ENCODE peak calls at places on chromosomes 11 and 22, in nine cellular contexts. M is right atrium auricular region; C is right lobe of liver; W is fibroblast of lung; G is adrenal gland; X is CD4-positive, alpha-beta T cell; Q is A549; B is H1; A is cardiac muscle cell. E is an unnamed sample.
A peak's percentile ranks its signal among the peaks of the same experiment; 100 is the strongest.

GRCh38 chr22:21929253-21929652 is 23.4 kb downstream of the PPM1F start:
- DNase-seq in M (no peak), C (no peak), W (no peak), G (no peak), X (no peak), Q (no peak), B (no peak), A (no peak), E (no peak)

GRCh38 chr11:87185228-87185627 is 147.5 kb downstream of the TMEM135 start:
- DNase-seq in M (no peak), C (no peak), W (no peak), G (no peak), X (no peak), Q (no peak), B (no peak), A (no peak), E (no peak)

GRCh38 chr22:31284241-31284745 is 8.0 kb downstream of the PIK3IP1 start:
- DNase-seq in M (no peak), C (no peak), W (no peak), G (no peak), X (no peak), Q (no peak), B (no peak), A (no peak), E (no peak)

GRCh38 chr11:70606951-70607330 is 208.6 kb downstream of the CTTN start:
- DNase-seq in M (no peak), C (no peak), W (no peak), G (no peak), X (no peak), Q (no peak), B (no peak), A (no peak), E (no peak)

GRCh38 chr11:64007160-64007628 is 21.0 kb downstream of the OTUB1 start:
- DNase-seq in M (peak; percentile 61), C (no peak), W (peak; percentile 22), G (peak; percentile 45), X (no peak), Q (peak; percentile 61), B (no peak), A (peak; percentile 49), E (no peak)

GRCh38 chr11:48109046-48109666 is 107.5 kb upstream of the OR4B1 start:
- DNase-seq in M (no peak), C (peak; percentile 23), W (peak; percentile 70), G (no peak), X (no peak), Q (peak; percentile 71), B (no peak), A (no peak), E (no peak)

GRCh38 chr11:129855086-129855485 is 39.4 kb downstream of the TMEM45B start:
- DNase-seq in M (no peak), C (no peak), W (no peak), G (no peak), X (no peak), Q (no peak), B (no peak), A (no peak), E (no peak)

GRCh38 chr11:8082391-8083087 is 1.5 kb downstream of the TUB start:
- DNase-seq in M (no peak), C (no peak), W (no peak), G (no peak), X (no peak), Q (peak; percentile 21), B (no peak), A (peak; percentile 64), E (no peak)

GRCh38 chr22:44129614-44129976 is 51.1 kb upstream of the PARVG start:
- DNase-seq in M (no peak), C (no peak), W (peak; percentile 29), G (no peak), X (no peak), Q (no peak), B (no peak), A (no peak), E (no peak)

GRCh38 chr11:1292018-1292643 is 17.3 kb downstream of the TOLLIP start:
- DNase-seq in M (no peak), C (peak; percentile 36), W (no peak), G (no peak), X (no peak), Q (no peak), B (no peak), A (no peak), E (no peak)

GRCh38 chr11:94546886-94547285 is 3.2 kb downstream of the FUT4 start:
- DNase-seq in M (no peak), C (no peak), W (no peak), G (no peak), X (no peak), Q (no peak), B (no peak), A (peak; percentile 18), E (no peak)

GRCh38 chr11:118870396-118871343 is 13.0 kb upstream of the CXCR5 start:
- DNase-seq in M (no peak), C (peak; percentile 87), W (peak; percentile 50), G (peak; percentile 67), X (no peak), Q (no peak), B (no peak), A (peak; percentile 24), E (no peak)

GRCh38 chr22:30877662-30878515 is 90.7 kb downstream of the MORC2 start:
- DNase-seq in M (no peak), C (peak; percentile 18), W (no peak), G (peak; percentile 52), X (no peak), Q (no peak), B (no peak), A (no peak), E (no peak)

GRCh38 chr22:31091106-31091975 is 10.2 kb downstream of the SMTN start:
- DNase-seq in M (no peak), C (no peak), W (no peak), G (no peak), X (no peak), Q (no peak), B (no peak), A (no peak), E (no peak)

GRCh38 chr11:35013514-35014191 is 97.2 kb downstream of the PDHX start:
- DNase-seq in M (no peak), C (no peak), W (peak; percentile 33), G (no peak), X (no peak), Q (no peak), B (no peak), A (no peak), E (no peak)

GRCh38 chr22:25235547-25236290 is 16.3 kb downstream of the CRYBB2 start:
- DNase-seq in M (peak; percentile 60), C (peak; percentile 87), W (peak; percentile 69), G (peak; percentile 79), X (peak; percentile 25), Q (peak; percentile 91), B (peak; percentile 66), A (peak; percentile 92), E (peak; percentile 91)

GRCh38 chr22:32606181-32606580 is 131.6 kb downstream of the FBXO7 start:
- DNase-seq in M (no peak), C (no peak), W (no peak), G (no peak), X (no peak), Q (no peak), B (no peak), A (no peak), E (no peak)

DNA sequence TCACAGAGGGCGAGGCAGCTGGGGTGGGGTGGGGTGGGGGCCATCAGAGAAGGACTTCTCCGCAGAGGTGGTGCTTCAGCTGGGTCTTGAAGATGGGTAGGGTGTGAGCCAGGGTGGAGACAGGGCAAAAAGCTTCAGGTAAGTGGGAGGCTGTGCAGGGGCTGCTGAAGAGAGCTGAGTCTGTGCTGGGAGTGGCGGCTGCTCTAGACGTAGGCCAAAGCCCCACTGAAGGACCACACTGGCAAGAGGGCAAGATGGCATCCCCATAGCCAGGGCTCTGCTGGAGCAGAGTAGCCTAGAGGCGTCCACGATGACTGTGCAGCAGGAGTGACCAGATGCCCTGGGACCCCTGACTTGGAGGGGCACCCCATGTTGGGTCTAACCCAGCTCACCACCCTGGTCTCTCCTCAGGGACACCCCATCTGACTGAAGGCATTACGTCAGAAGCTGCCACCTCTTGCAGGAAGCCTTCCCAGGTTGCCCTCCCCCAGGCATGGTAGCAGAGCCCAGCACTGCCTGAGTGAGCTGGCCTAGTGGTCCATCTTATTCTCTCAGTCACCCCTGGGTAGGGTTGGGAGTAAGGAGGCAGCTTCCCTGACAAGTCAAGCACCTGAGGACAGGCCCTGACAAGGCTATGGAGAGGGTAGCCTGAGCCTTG is 32.9 kb downstream of the TPBGL start:
- DNase-seq in M (no peak), C (no peak), W (no peak), G (no peak), X (no peak), Q (no peak), B (no peak), A (no peak), E (no peak)
- H3K27ac ChIP-seq in M (no peak overlapping the region), C (no peak overlapping the region), W (no peak overlapping the region), G (no peak overlapping the region), X (peak overlapping the region; percentile 62), Q (no peak overlapping the region), B (no peak overlapping the region), A (no peak overlapping the region), E (no peak overlapping the region)

DNA sequence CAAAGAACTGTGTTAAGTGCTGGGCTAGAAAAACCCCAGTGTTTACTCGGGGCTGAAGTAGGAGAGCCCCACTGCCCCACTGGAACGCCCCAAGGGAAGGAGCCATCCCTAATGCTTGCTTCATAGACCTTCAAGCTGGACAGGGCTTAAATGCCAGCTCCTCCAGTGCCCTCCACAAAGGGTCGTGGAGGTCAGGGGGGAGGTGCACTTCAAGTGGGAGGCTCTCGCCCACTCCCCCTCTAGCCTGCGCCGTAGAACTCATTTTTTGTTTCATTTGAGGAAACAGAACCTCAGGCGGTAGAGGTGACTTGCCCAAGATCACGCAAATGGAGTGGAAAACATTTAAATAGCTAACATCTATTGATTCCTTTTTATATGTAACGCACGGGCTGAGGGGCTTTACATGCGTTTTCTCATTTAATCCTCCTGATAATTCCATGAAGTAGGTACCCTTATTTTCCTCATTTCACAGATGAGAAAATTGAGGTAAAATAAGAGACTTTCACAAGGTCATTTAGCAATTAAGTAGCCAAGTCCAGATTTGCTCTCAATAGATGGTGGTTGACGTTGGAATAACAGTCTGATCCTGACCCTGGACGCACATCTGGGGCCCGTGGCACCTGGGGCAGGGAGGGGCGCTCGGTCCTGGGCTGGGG is 525 bp upstream of the ZDHHC13 start:
- DNase-seq in M (no peak), C (no peak), W (no peak), G (no peak), X (no peak), Q (no peak), B (no peak), A (no peak), E (no peak)
- H3K27ac ChIP-seq in M (peak overlapping the region; percentile 77), C (no peak overlapping the region), W (no peak overlapping the region), G (no peak overlapping the region), X (no peak overlapping the region), Q (peak overlapping the region; percentile 91), B (no peak overlapping the region), A (no peak overlapping the region), E (no peak overlapping the region)

GRCh38 chr22:50540352-50540751 is 5.3 kb upstream of the KLHDC7B start:
- DNase-seq in M (no peak), C (no peak), W (no peak), G (no peak), X (no peak), Q (no peak), B (no peak), A (no peak), E (no peak)
- H3K27ac ChIP-seq in M (no peak overlapping the region), C (peak overlapping the region; percentile 96), W (no peak overlapping the region), G (no peak overlapping the region), X (peak overlapping the region; percentile 99), Q (peak overlapping the region; percentile 92), B (no peak overlapping the region), A (no peak overlapping the region), E (no peak overlapping the region)

DNA sequence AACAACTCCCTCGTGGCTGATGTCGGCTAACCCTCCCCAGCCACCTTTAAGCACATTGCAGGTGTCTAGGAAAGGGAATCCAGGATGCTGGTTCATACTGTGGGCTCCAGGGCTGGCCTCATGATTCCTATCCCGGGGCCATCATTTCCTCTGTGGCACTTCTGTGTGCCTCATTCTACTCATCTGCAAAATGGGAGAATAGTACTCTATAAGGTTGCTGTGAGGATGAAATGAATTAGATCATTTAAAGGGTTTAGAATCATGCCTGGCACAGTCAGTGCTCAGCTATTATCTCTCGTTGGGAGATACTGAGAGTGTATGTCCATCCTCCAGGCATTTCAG is 4.3 kb upstream of the FADS3 start:
- DNase-seq in M (no peak), C (no peak), W (no peak), G (no peak), X (no peak), Q (no peak), B (no peak), A (no peak), E (no peak)
- H3K27ac ChIP-seq in M (no peak overlapping the region), C (no peak overlapping the region), W (no peak overlapping the region), G (no peak overlapping the region), X (no peak overlapping the region), Q (no peak overlapping the region), B (no peak overlapping the region), A (no peak overlapping the region), E (no peak overlapping the region)

E was measured in iPS DF 6.9.